ENCODE peak calls at places on chromosomes 13 and 19, in six cellular contexts. Z is mucosa of descending colon, K is fibroblast of lung, D is AG10803, H is fibroblast of the conjunctiva, P is psoas muscle. L is an unnamed sample.
A peak's percentile ranks its signal among the peaks of the same experiment; 100 is the strongest.

GRCh38 chr19:16497042-16497441 is 848 bp downstream of the C19orf44 start:
- DNase-seq in Z (no peak), K (no peak), D (no peak), H (no peak), P (no peak), L (no peak)

GRCh38 chr19:492091-492531 is 4.2 kb upstream of the MADCAM1 start:
- DNase-seq in Z (no peak), K (no peak), D (no peak), H (no peak), P (peak; percentile 71), L (no peak)

GRCh38 chr13:77909827-77910226 is 8.8 kb downstream of the EDNRB start:
- DNase-seq in Z (no peak), K (no peak), D (no peak), H (no peak), P (no peak), L (no peak)

GRCh38 chr13:28117689-28118377 is 17.5 kb upstream of the FLT3 start:
- DNase-seq in Z (peak; percentile 74), K (peak; percentile 10), D (no peak), H (no peak), P (no peak), L (no peak)

GRCh38 chr19:47434088-47434487 is 14.8 kb upstream of the MEIS3 start:
- DNase-seq in Z (no peak), K (no peak), D (no peak), H (no peak), P (peak; percentile 10), L (no peak)

GRCh38 chr19:56837492-56837891 is 3.0 kb downstream of the PEG3 start:
- DNase-seq in Z (peak; percentile 34), K (peak; percentile 67), D (no peak), H (peak; percentile 71), P (peak; percentile 81), L (no peak)

GRCh38 chr19:8396563-8397203 is 6.5 kb downstream of the RAB11B start:
- DNase-seq in Z (peak; percentile 79), K (peak; percentile 53), D (peak; percentile 41), H (peak; percentile 22), P (peak; percentile 83), L (peak; percentile 84)

GRCh38 chr19:29841559-29842367 is 30.0 kb downstream of the CCNE1 start:
- DNase-seq in Z (no peak), K (no peak), D (no peak), H (no peak), P (peak; percentile 19), L (no peak)

GRCh38 chr13:51681037-51681678 is 96.9 kb downstream of the WDFY2 start:
- DNase-seq in Z (no peak), K (peak; percentile 63), D (peak; percentile 70), H (no peak), P (no peak), L (no peak)

GRCh38 chr19:46372901-46373572 is 26.1 kb downstream of the PPP5C start:
- DNase-seq in Z (no peak), K (no peak), D (peak; percentile 55), H (no peak), P (no peak), L (no peak)

GRCh38 chr13:112072531-112073244 is 5.7 kb downstream of the SOX1 start:
- DNase-seq in Z (no peak), K (no peak), D (no peak), H (no peak), P (no peak), L (no peak)

GRCh38 chr19:33497778-33498175 is 23.8 kb downstream of the PEPD start:
- DNase-seq in Z (peak; percentile 8), K (no peak), D (no peak), H (no peak), P (no peak), L (no peak)

GRCh38 chr19:38084196-38084595 is 139.8 kb downstream of the DPF1 start:
- DNase-seq in Z (no peak), K (no peak), D (no peak), H (no peak), P (no peak), L (no peak)

GRCh38 chr19:34365463-34366401 is 736 bp downstream of the GPI start:
- DNase-seq in Z (peak; percentile 71), K (peak; percentile 35), D (peak; percentile 32), H (no peak), P (peak; percentile 70), L (no peak)

GRCh38 chr13:47420568-47420967 is 523.7 kb upstream of the HTR2A start:
- DNase-seq in Z (no peak), K (peak; percentile 33), D (peak; percentile 27), H (no peak), P (no peak), L (no peak)

GRCh38 chr13:97015661-97016350 is 21.5 kb upstream of the OXGR1 start:
- DNase-seq in Z (no peak), K (no peak), D (no peak), H (no peak), P (no peak), L (peak; percentile 55)

GRCh38 chr13:112447306-112447705 is 71.2 kb downstream of the SPACA7 start:
- DNase-seq in Z (no peak), K (no peak), D (no peak), H (no peak), P (peak; percentile 25), L (no peak)

GRCh38 chr13:30618186-30618937 is 642 bp downstream of the USPL1 start:
- DNase-seq in Z (peak; percentile 59), K (no peak), D (no peak), H (no peak), P (peak; percentile 60), L (peak; percentile 12)

GRCh38 chr13:106689906-106690305 is 122.0 kb upstream of the ARGLU1 start:
- DNase-seq in Z (no peak), K (no peak), D (no peak), H (no peak), P (no peak), L (no peak)

GRCh38 chr19:3857449-3858003 is 11.3 kb downstream of the ZFR2 start:
- DNase-seq in Z (no peak), K (no peak), D (no peak), H (no peak), P (no peak), L (no peak)

GRCh38 chr13:34748078-34748477 is 194.0 kb upstream of the NBEA start:
- DNase-seq in Z (no peak), K (peak; percentile 79), D (peak; percentile 79), H (no peak), P (no peak), L (no peak)

GRCh38 chr19:41937976-41938375 is 9.7 kb upstream of the ERFL start:
- DNase-seq in Z (no peak), K (no peak), D (no peak), H (no peak), P (no peak), L (no peak)

GRCh38 chr19:50556236-50557008 is 11.8 kb downstream of the LRRC4B start:
- DNase-seq in Z (peak; percentile 74), K (peak; percentile 58), D (peak; percentile 53), H (peak; percentile 27), P (peak; percentile 83), L (peak; percentile 43)

GRCh38 chr13:26706381-26706780 is 54.2 kb downstream of the GPR12 start:
- DNase-seq in Z (no peak), K (no peak), D (no peak), H (no peak), P (no peak), L (no peak)

L was measured in MM.1S.